ENCODE peak calls at places on chromosome 1, in ten cellular contexts. Z, O, L, K, P, N, Q, J, M and U are unnamed samples.

GRCh38 chr1:185440877-185441276 is 123.8 kb upstream of the IVNS1ABP start:
- DNase-seq in J (no peak), Q (peak; percentile 14), N (no peak), L (no peak), P (no peak), M (no peak), K (no peak), Z (no peak), O (no peak), U (no peak)

GRCh38 chr1:31657020-31657804 is 12.5 kb upstream of the PEF1 start:
- DNase-seq in O (no peak), K (no peak), Z (no peak), M (no peak), J (no peak), P (no peak), N (no peak), Q (no peak), L (no peak), U (no peak)

GRCh38 chr1:52673513-52673912 is 24.6 kb downstream of the COA7 start:
- DNase-seq in K (no peak), P (no peak), N (no peak), M (no peak), L (no peak), J (no peak), O (no peak), Z (no peak), Q (no peak), U (no peak)

GRCh38 chr1:46510998-46511365 is 21.3 kb downstream of the DMBX1 start:
- DNase-seq in Q (no peak), M (no peak), K (no peak), L (no peak), N (no peak), J (no peak), P (no peak), O (no peak), Z (no peak), U (no peak)

GRCh38 chr1:221162352-221162751 is 283.1 kb downstream of the HLX start:
- DNase-seq in L (no peak), J (no peak), O (no peak), Q (no peak), M (no peak), Z (no peak), P (no peak), N (no peak), K (no peak), U (no peak)

GRCh38 chr1:236890152-236891056 is 95.3 kb downstream of the MTR start:
- DNase-seq in L (no peak), N (no peak), P (no peak), K (no peak), J (no peak), Q (peak; percentile 97), Z (no peak), M (no peak), O (no peak), U (no peak)

GRCh38 chr1:24468605-24469004 is 34.0 kb upstream of the RCAN3 start:
- DNase-seq in K (no peak), N (no peak), J (no peak), O (no peak), L (no peak), Z (no peak), M (no peak), P (no peak), Q (no peak), U (no peak)

GRCh38 chr1:108556501-108556900 is 3.4 kb upstream of the EEIG2 start:
- DNase-seq in K (no peak), N (no peak), J (no peak), Q (no peak), P (no peak), M (no peak), Z (no peak), L (no peak), O (no peak), U (no peak)

GRCh38 chr1:27912429-27912828 is 22.4 kb upstream of the SMPDL3B start:
- DNase-seq in M (no peak), J (no peak), K (no peak), O (no peak), N (no peak), P (no peak), Z (no peak), L (no peak), Q (no peak), U (no peak)

DNA sequence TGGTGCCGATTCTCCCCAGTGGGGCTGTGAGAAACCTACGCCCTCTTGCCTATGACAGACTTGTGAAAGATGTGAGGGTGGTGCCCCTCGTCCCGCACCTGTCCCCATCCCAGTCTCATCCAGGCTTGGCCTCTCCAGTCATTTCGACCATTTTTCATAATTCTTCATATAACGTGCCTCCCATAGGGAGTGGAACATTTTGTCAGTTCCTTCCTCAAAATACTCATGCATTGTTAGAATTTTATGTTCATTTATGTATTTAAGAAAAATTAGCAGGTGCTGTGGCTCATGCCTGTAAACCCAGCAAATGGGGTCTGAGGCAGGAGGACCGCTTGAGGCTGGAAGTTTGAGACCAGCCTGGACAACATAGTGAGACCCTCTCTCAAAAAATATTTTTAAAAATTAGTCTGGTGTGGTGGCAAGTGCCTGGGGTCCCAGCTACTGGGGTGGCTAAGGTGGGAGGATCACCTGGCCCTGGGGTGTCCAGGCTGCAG is 19.7 kb upstream of the SMPDL3B start:
- DNase-seq in Q (no peak), K (no peak), L (no peak), P (no peak), M (no peak), O (no peak), N (no peak), Z (no peak), J (no peak), U (no peak)
- TF ChIP-seq CTCF in Q (no peak), K (no peak), L (no peak), P (no peak), M (no peak), O (no peak), N (no peak), Z (no peak), J (no peak), U (no peak)

GRCh38 chr1:180028864-180029263 is 74.3 kb downstream of the CEP350 start:
- DNase-seq in P (no peak), K (no peak), Z (no peak), N (no peak), J (no peak), L (no peak), Q (no peak), O (no peak), M (no peak), U (no peak)
- TF ChIP-seq CTCF in P (no peak), K (no peak), Z (no peak), N (no peak), J (peak; percentile 22), L (no peak), Q (peak; percentile 39), O (no peak), M (no peak), U (no peak)

GRCh38 chr1:147665521-147665920 is 4.8 kb downstream of the ACP6 start:
- DNase-seq in Q (no peak), M (no peak), N (no peak), L (no peak), Z (no peak), J (no peak), P (peak; percentile 40), O (no peak), K (no peak), U (peak; percentile 27)
- TF ChIP-seq CTCF in Q (peak; percentile 25), M (no peak), N (no peak), L (peak; percentile 21), Z (peak; percentile 16), J (peak; percentile 18), P (peak; percentile 43), O (no peak), K (peak; percentile 21), U (peak; percentile 63)

DNA sequence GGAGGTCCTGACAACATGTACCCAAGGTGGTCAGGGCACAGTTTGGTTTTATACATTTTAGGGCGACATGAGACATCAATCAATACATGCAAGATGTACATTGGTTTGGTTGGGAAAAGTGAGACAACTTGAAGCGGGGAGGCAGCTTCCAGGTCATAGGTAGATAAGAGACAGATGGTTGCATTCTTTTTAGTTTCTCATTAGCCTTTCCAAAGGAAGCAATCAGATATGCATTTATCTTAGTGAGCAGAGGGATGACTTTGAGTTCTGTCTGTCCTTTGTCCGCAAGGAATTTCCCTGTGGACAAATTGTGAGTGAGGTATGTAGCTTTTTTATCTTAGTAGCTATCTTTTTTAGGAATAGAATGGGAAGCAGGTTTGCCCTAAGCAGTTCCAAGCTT is 10.5 kb upstream of the RBM15 start:
- DNase-seq in N (no peak), O (no peak), Q (no peak), M (no peak), J (no peak), Z (no peak), K (no peak), L (no peak), P (no peak), U (no peak)
- TF ChIP-seq CTCF in N (no peak), O (no peak), Q (no peak), M (no peak), J (no peak), Z (no peak), K (no peak), L (no peak), P (no peak), U (no peak)